ENCODE peak calls at places on chromosomes 1 and 21, in four cellular contexts. F is CD8-positive, alpha-beta T cell; I is K562; C is PC-9. J is an unnamed sample.

GRCh38 chr1:189821838-189822237 is 655.8 kb downstream of the BRINP3 start:
- DNase-seq in F (no peak), I (no peak), C (no peak), J (no peak)

GRCh38 chr1:101178341-101178687 is 58.5 kb upstream of the S1PR1 start:
- DNase-seq in F (no peak), I (no peak), C (no peak), J (no peak)

GRCh38 chr1:227920896-227921295 is 26.8 kb downstream of the WNT9A start:
- DNase-seq in F (no peak), I (no peak), C (no peak), J (no peak)

GRCh38 chr1:153432874-153433681 is 16.8 kb downstream of the S100A7A start:
- DNase-seq in F (no peak), I (peak), C (no peak), J (no peak)

GRCh38 chr1:202241376-202242079 is 47.9 kb downstream of the LGR6 start:
- DNase-seq in F (no peak), I (no peak), C (peak), J (no peak)

GRCh38 chr1:65213271-65213905 is 65.4 kb downstream of the AK4 start:
- DNase-seq in F (no peak), I (no peak), C (no peak), J (no peak)

GRCh38 chr1:93537404-93537803 is 89.5 kb downstream of the FNBP1L start:
- DNase-seq in F (no peak), I (no peak), C (no peak), J (no peak)

GRCh38 chr1:89995595-89996397 is 886 bp downstream of the ZNF326 start:
- DNase-seq in F (no peak), I (no peak), C (peak), J (peak)

GRCh38 chr21:45974073-45975016 is 7.2 kb upstream of the COL6A1 start:
- DNase-seq in F (no peak), I (peak), C (no peak), J (no peak)

GRCh38 chr1:194241215-194241614 is 1054.8 kb upstream of the B3GALT2 start:
- DNase-seq in F (no peak), I (no peak), C (no peak), J (no peak)

GRCh38 chr1:3195966-3196515 is 127.0 kb downstream of the PRDM16 start:
- DNase-seq in F (no peak), I (no peak), C (no peak), J (no peak)

GRCh38 chr1:3196577-3197245 is 127.7 kb downstream of the PRDM16 start:
- DNase-seq in F (no peak), I (no peak), C (no peak), J (no peak)

GRCh38 chr1:3194760-3195479 is 125.9 kb downstream of the PRDM16 start:
- DNase-seq in F (no peak), I (no peak), C (no peak), J (no peak)

GRCh38 chr1:3193811-3194210 is 124.8 kb downstream of the PRDM16 start:
- DNase-seq in F (no peak), I (no peak), C (no peak), J (no peak)

GRCh38 chr1:3195480-3195815 is 126.4 kb downstream of the PRDM16 start:
- DNase-seq in F (no peak), I (no peak), C (no peak), J (no peak)
- H3K27ac ChIP-seq in F (no peak), I (no peak), C (no peak), J (no peak)

DNA sequence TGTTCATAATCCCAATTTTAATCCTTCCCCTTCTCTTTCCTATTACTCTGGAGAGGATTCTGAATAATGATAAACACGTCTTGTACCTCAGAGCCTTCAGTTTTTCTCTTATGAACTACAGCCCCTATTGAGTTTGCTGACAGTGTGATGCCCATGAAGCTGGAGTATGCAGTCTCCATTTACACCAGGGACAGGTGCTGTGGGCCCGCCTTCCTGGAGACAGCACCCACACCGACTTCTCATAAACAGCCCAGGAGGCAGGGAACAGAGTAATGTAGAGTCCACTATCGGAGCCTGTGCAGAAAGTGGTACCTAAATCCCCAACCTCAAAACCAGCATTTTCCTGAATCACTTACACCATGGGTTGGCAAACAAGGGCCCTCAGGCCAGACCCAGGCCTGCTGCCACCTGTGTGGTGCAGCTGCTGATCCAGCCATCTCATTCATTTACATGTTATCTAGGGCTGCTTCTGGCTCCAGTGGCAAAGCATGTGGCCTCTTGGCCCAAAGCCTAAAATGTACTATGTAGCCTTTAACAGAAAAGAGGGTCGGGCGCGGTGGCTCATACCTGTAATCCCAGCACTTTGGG is 95.1 kb upstream of the KRTAP19-8 start:
- DNase-seq in F (no peak), I (no peak), C (no peak), J (no peak)
- H3K27ac ChIP-seq in F (no peak), I (no peak), C (no peak), J (no peak)

GRCh38 chr1:226654046-226654445 is 85.0 kb downstream of the ITPKB start:
- DNase-seq in F (peak), I (no peak), C (no peak), J (no peak)

GRCh38 chr1:226654508-226655124 is 84.5 kb downstream of the ITPKB start:
- DNase-seq in F (peak), I (no peak), C (no peak), J (no peak)

GRCh38 chr1:226656201-226656600 is 82.9 kb downstream of the ITPKB start:
- DNase-seq in F (no peak), I (no peak), C (no peak), J (no peak)

GRCh38 chr1:226656601-226657277 is 82.3 kb downstream of the ITPKB start:
- DNase-seq in F (peak), I (no peak), C (no peak), J (peak)

DNA sequence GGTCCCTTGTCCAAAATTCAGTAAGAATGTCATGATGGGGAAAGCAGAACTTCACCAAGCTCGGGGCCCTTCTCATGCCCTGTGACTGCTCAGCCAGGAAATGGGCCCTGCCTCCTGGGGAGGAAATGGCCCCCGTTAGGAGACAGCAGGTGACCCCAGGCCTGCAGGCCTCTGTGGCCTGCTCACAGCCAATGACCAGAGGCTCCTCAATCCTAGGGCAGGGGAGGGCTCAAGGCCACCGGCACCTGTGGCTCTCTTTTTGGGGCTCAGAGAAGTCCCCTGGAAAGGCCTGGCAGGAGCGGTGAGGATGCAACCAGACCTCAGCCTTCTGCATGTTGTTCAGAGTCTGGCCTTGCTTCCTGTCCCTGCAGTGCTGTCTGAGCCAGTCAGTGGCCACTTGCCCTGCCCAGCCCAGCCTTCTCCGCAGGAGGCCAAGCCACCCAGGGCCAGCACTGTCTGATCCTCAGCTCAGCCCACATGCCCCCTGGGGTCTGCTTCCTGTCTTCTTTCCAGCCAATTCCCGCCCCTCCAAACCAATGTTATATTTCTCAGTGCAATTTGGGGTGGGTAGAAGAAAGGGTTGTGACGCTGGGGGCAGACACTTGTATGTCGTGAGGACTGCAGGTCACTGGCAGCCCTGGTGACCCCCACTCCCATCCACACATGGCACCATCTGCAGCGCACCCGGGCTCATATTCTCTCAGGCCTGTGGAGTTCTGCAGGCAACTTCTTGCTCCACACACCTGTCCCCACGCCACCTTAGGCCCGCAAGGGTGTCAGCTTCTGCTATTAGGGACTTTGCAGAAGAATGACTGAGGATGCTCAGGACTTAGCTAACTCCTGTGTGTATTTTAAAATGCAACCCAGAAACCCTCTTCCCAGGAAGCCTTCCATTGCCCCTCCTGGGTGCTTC is 83.6 kb downstream of the ITPKB start:
- DNase-seq in F (peak), I (no peak), C (no peak), J (no peak)
- H3K27ac ChIP-seq in F (no peak), I (no peak), C (no peak), J (peak)

GRCh38 chr1:205250699-205251098 is 23.0 kb downstream of the TMCC2 start:
- DNase-seq in F (no peak), I (no peak), C (no peak), J (no peak)
- H3K27ac ChIP-seq in F (no peak), I (no peak), C (no peak), J (no peak)

GRCh38 chr1:184941735-184942134 is 32.6 kb downstream of the NIBAN1 start:
- DNase-seq in F (no peak), I (no peak), C (no peak), J (no peak)
- H3K27ac ChIP-seq in F (no peak), I (no peak), C (no peak), J (no peak)

GRCh38 chr1:41739061-41739955 is 179.4 kb downstream of the HIVEP3 start:
- DNase-seq in F (peak), I (no peak), C (no peak), J (no peak)
- H3K27ac ChIP-seq in F (no peak), I (no peak), C (no peak), J (no peak)

GRCh38 chr1:36381405-36381804 is 4.3 kb downstream of the STK40 start:
- DNase-seq in F (no peak), I (no peak), C (no peak), J (no peak)

GRCh38 chr1:36377776-36378175 is 7.9 kb downstream of the STK40 start:
- DNase-seq in F (no peak), I (no peak), C (no peak), J (no peak)

GRCh38 chr1:36380782-36381181 is 4.9 kb downstream of the STK40 start:
- DNase-seq in F (no peak), I (no peak), C (no peak), J (no peak)

GRCh38 chr1:36382231-36382630 is 3.5 kb downstream of the STK40 start:
- DNase-seq in F (no peak), I (no peak), C (no peak), J (no peak)

GRCh38 chr1:36380003-36380631 is 5.6 kb downstream of the STK40 start:
- DNase-seq in F (no peak), I (no peak), C (no peak), J (no peak)
- H3K27ac ChIP-seq in F (no peak), I (no peak), C (peak), J (no peak)